ENCODE peak calls at places on chromosomes 13 and 19, in five cellular contexts. W is HepG2, J is K562, B is H1, C is GM12878. K is an unnamed sample.

GRCh38 chr13:78372581-78372980 is 230.8 kb downstream of the POU4F1 start:
- DNase-seq in C (no peak), J (no peak), W (no peak), B (no peak), K (no peak)

GRCh38 chr19:12034610-12035009 is 869 bp downstream of the ZNF433 start:
- DNase-seq in J (no peak), C (no peak), W (no peak), B (no peak), K (peak)

GRCh38 chr13:101425623-101426022 is 9.3 kb upstream of the NALCN start:
- DNase-seq in W (no peak), J (peak), C (no peak), B (no peak), K (no peak)

GRCh38 chr13:42880241-42880640 is 98.9 kb downstream of the FAM216B start:
- DNase-seq in B (no peak), W (no peak), C (no peak), J (no peak), K (no peak)

GRCh38 chr19:28727133-28727834 is 485.7 kb downstream of the UQCRFS1 start:
- DNase-seq in C (no peak), B (peak), W (no peak), J (peak), K (peak)

GRCh38 chr13:95926231-95926630 is 127.0 kb downstream of the UGGT2 start:
- DNase-seq in W (no peak), B (no peak), J (no peak), C (no peak), K (peak)

GRCh38 chr13:41565221-41565620 is 107.9 kb downstream of the RGCC start:
- DNase-seq in C (no peak), B (no peak), J (no peak), W (peak), K (no peak)

GRCh38 chr13:75637101-75637774 is 1.1 kb downstream of the LMO7 start:
- DNase-seq in J (no peak), W (no peak), B (no peak), C (no peak), K (peak)

GRCh38 chr19:1259873-1260748 is 9.0 kb upstream of the CIRBP start:
- DNase-seq in J (no peak), C (no peak), B (no peak), W (no peak), K (no peak)

GRCh38 chr19:2362039-2362969 is 2.2 kb downstream of the TMPRSS9 start:
- DNase-seq in B (no peak), C (no peak), J (no peak), W (no peak), K (no peak)

GRCh38 chr19:44530777-44531176 is 1.3 kb upstream of the CEACAM20 start:
- DNase-seq in C (no peak), W (no peak), J (no peak), B (no peak), K (no peak)

GRCh38 chr19:40279761-40280607 is 5.2 kb downstream of the AKT2 start:
- DNase-seq in B (no peak), W (no peak), C (no peak), J (no peak), K (peak)
- H3K4me3 ChIP-seq in B (no peak), W (no peak), C (peak), J (no peak), K (no peak)

DNA sequence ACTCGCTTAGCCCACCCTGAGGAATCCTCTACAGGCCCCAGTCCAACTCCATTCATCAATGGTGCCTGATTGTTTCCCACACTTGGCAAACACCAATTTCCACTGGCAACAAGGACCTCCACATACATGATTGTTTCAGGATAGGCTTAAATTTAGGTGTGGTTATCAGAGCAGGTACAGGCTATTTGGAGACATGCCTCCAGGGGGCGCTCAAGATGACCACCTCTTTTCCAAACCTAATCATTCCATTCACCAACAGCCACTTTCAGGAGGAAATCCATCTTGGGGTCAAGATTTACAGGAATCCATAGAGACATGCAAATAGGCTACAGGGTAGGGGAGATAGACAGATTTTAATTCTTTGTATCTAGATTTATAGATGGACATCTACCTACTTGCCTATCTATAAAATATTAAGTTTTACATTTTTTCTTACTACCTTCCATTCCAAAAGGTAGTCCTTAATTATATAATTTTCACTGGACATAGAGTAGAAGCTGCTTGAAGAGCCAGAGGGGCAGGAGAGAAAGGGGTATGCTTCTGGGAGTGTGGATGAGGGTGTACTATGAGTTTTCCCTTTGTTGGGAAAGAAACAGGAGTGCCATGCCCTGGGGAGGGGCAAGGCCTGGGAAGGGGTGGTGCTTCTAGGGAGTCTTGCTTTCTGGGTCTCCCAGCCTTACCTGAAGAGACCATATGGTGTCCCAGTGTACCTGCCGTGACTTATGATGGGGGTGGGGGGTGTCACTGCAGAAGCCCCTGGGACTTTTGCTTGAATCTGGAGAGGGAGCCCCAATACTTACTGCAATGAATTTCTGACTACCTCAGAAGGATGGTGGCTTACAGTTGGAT is 14.1 kb upstream of the PCDH8 start:
- DNase-seq in B (peak), C (no peak), J (peak), W (peak), K (peak)
- TF ChIP-seq TAF1 in B (no peak), C (no peak), J (no peak), W (no peak), K (no peak)

GRCh38 chr13:105538346-105538745 is 997.1 kb downstream of the EFNB2 start:
- DNase-seq in C (no peak), J (no peak), B (no peak), W (no peak), K (no peak)

GRCh38 chr13:105545811-105546210 is 989.7 kb downstream of the EFNB2 start:
- DNase-seq in J (no peak), B (no peak), C (no peak), W (no peak), K (no peak)

GRCh38 chr13:105537113-105537512 is 998.3 kb downstream of the EFNB2 start:
- DNase-seq in W (no peak), B (no peak), C (no peak), J (no peak), K (no peak)

GRCh38 chr13:105543742-105544141 is 991.7 kb downstream of the EFNB2 start:
- DNase-seq in C (no peak), J (no peak), B (no peak), W (no peak), K (no peak)

GRCh38 chr13:105541565-105541964 is 993.9 kb downstream of the EFNB2 start:
- DNase-seq in J (no peak), B (no peak), C (no peak), W (no peak), K (no peak)
- H2AFZ ChIP-seq in J (no peak), B (no peak), C (no peak), W (no peak), K (no peak)

GRCh38 chr13:112984954-112985802 is 16.2 kb downstream of the MCF2L start:
- DNase-seq in B (no peak), W (peak), J (no peak), C (no peak), K (no peak)

GRCh38 chr13:112983428-112984196 is 14.6 kb downstream of the MCF2L start:
- DNase-seq in B (no peak), J (peak), W (peak), C (no peak), K (peak)

GRCh38 chr13:112983042-112983305 is 14.0 kb downstream of the MCF2L start:
- DNase-seq in C (no peak), J (no peak), B (no peak), W (no peak), K (no peak)

GRCh38 chr13:112985803-112986408 is 16.9 kb downstream of the MCF2L start:
- DNase-seq in J (no peak), W (no peak), C (no peak), B (no peak), K (no peak)

DNA sequence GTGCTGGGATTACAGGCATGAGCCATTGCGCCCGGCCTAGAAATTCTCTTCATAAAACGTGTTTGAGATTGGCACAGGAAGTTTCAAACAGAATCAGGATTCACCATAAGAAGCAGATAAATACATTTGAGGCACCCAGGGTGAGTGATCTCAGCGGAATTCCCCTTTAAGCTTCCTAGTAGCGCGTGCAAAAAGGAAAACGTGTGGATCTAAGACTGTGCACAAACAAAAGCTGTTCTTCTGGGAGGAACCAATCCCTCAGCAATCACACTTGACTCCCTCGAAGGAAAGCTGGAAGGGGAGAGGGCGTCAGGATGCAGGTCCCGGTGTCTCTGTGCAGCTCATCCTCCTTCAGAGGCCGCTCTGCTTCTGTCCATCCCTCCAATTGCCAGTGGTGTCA is 15.5 kb downstream of the MCF2L start:
- DNase-seq in J (no peak), B (no peak), W (no peak), C (no peak), K (no peak)
- H3K4me3 ChIP-seq in J (no peak), B (no peak), W (peak), C (no peak), K (no peak)

GRCh38 chr13:28347456-28348371 is 147.2 kb downstream of the FLT1 start:
- DNase-seq in C (no peak), J (peak), B (no peak), W (no peak), K (no peak)
- TF ChIP-seq TAF1 in C (no peak), J (no peak), B (no peak), W (no peak), K (no peak)

DNA sequence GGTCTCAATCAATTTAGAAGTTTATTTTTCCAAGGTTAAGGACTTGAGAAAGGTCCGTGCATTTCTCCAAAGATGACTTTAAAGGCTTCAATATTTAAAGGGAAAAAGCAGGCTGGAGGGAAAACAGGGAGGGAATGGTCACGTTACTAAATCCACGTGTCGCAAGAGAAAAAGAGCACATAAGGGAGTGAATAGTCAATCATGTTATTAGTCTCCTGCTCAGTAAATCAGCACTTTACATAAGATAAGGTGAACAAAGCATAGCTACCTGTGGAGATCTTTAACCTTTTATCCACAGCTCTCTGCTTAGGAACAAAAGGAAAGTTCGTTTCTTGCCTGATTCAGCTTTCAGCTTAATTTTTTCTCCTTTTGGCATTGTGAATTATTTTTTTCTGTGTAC is 31.3 kb upstream of the LSM14A start:
- DNase-seq in C (no peak), J (no peak), B (no peak), W (no peak), K (no peak)
- H2AFZ ChIP-seq in C (no peak), J (no peak), B (peak), W (no peak), K (no peak)

GRCh38 chr13:50650936-50651638 is 192.4 kb downstream of the DLEU7 start:
- DNase-seq in B (no peak), C (no peak), W (no peak), J (no peak), K (no peak)
- H3K4me3 ChIP-seq in B (no peak), C (no peak), W (no peak), J (no peak), K (no peak)

DNA sequence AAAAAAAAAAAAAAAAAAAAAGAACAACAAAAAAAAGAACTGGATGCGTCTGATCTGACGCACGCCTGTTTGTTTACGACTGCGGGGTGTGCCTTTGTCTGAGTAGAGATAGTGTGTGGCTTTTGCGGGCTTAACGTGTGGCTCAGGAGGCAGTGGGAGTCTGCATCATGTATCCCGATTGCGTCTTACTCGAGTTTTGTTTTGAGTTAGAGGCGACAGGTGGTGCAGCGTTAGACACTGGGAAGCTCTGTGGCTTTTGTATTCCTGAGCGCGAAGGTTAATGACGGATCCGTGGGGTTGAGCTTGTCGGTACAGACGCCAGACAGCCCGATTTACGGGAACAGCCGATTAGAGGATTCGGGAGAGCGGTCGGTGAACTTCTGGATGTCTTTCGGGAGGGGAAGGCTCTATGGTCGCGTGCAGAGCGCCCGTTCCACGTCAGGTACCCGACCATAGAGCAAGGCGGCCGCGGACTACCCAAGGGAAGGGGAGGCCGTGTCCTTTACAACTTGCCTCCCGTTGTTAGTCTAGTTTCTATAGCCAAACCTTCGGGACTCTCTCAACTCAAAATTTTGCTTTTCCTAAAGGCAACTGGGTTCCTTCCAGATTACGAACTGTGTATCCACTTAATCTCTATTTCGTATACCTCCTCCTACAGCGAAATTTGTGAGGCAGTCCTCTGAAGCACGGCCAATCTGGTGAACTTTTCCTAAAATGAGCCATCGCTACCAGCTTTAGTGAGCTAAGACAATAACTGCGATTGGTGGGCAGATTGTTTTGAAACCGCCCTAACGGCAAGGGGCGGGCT is 926 bp upstream of the HNRNPUL1 start:
- DNase-seq in C (peak), J (peak), W (peak), B (peak), K (peak)
- TF ChIP-seq TAF1 in C (peak), J (peak), W (peak), B (peak), K (peak)

GRCh38 chr13:26186995-26187394 is 35.1 kb downstream of the RNF6 start:
- DNase-seq in J (no peak), W (no peak), B (no peak), C (no peak), K (peak)

GRCh38 chr13:26183416-26183815 is 38.7 kb downstream of the RNF6 start:
- DNase-seq in J (no peak), B (no peak), W (no peak), C (no peak), K (no peak)

GRCh38 chr13:26185720-26186119 is 36.4 kb downstream of the RNF6 start:
- DNase-seq in J (no peak), B (no peak), C (no peak), W (no peak), K (no peak)

GRCh38 chr13:26186141-26186870 is 35.8 kb downstream of the RNF6 start:
- DNase-seq in J (peak), W (peak), B (peak), C (peak), K (peak)

GRCh38 chr13:26184791-26185250 is 37.3 kb downstream of the RNF6 start:
- DNase-seq in B (peak), J (peak), C (peak), W (peak), K (peak)
- H2AFZ ChIP-seq in B (no peak), J (no peak), C (no peak), W (no peak), K (no peak)

DNA sequence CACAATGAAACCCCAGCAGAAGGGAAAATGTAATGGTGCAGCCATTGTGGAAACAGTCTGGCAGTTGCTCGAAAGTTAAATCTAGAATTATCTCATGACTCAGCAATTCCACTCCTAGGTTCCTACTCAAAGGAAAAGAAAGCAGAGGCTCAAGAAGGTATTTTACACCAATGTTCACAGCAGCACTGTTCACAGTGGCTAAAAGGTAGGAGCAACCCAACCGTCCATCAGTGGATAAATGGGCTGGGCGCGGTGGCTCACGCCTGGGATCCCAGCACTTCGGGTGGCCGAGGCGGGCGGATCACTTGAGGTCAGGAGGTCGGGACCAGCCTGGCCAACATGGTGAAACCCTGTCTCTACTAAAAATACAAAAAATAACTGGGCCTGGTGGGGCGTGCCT is 25.9 kb downstream of the ZFR2 start:
- DNase-seq in J (peak), B (no peak), W (no peak), C (no peak), K (no peak)
- H3K4me3 ChIP-seq in J (no peak), B (no peak), W (no peak), C (no peak), K (no peak)

K was measured in SK-N-SH.